ENCODE peak calls at places on chromosomes 3 and 15, in ten cellular contexts. One of them, this sample, is unnamed.

GRCh38 chr3:7204848-7205156 is 343.9 kb downstream of the GRM7 start:
- DNase-seq in cardiac muscle cell: no peak
- DNase-seq in foreskin fibroblast: no peak
- DNase-seq in PC-9: no peak
- DNase-seq in astrocyte: no peak
- DNase-seq in fibroblast of lung: no peak
- DNase-seq in fibroblast of mammary gland: no peak
- DNase-seq in right atrium auricular region: no peak
- DNase-seq in mucosa of descending colon: no peak
- DNase-seq in progenitor cell of endocrine pancreas: no peak
- DNase-seq in this sample: no peak

GRCh38 chr3:45774581-45775505 is 21.5 kb downstream of the SLC6A20 start:
- DNase-seq in cardiac muscle cell: no peak
- DNase-seq in foreskin fibroblast: no peak
- DNase-seq in PC-9: no peak
- DNase-seq in astrocyte: no peak
- DNase-seq in fibroblast of lung: no peak
- DNase-seq in fibroblast of mammary gland: no peak
- DNase-seq in right atrium auricular region: no peak
- DNase-seq in mucosa of descending colon: no peak
- DNase-seq in progenitor cell of endocrine pancreas: no peak
- DNase-seq in this sample: no peak

GRCh38 chr3:13480340-13481318 is 523 bp downstream of the HDAC11 start:
- DNase-seq in cardiac muscle cell: peak
- DNase-seq in foreskin fibroblast: peak
- DNase-seq in PC-9: no peak
- DNase-seq in astrocyte: peak
- DNase-seq in fibroblast of lung: no peak
- DNase-seq in fibroblast of mammary gland: peak
- DNase-seq in right atrium auricular region: no peak
- DNase-seq in mucosa of descending colon: peak
- DNase-seq in progenitor cell of endocrine pancreas: no peak
- DNase-seq in this sample: no peak

GRCh38 chr15:55475842-55476241 is 32.2 kb downstream of the DNAAF4 start:
- DNase-seq in cardiac muscle cell: no peak
- DNase-seq in foreskin fibroblast: no peak
- DNase-seq in PC-9: no peak
- DNase-seq in astrocyte: no peak
- DNase-seq in fibroblast of lung: no peak
- DNase-seq in fibroblast of mammary gland: no peak
- DNase-seq in right atrium auricular region: no peak
- DNase-seq in mucosa of descending colon: no peak
- DNase-seq in progenitor cell of endocrine pancreas: no peak
- DNase-seq in this sample: no peak

GRCh38 chr3:138173769-138174420 is 826 bp downstream of the DBR1 start:
- DNase-seq in cardiac muscle cell: no peak
- DNase-seq in foreskin fibroblast: peak
- DNase-seq in PC-9: no peak
- DNase-seq in astrocyte: no peak
- DNase-seq in fibroblast of lung: peak
- DNase-seq in fibroblast of mammary gland: peak
- DNase-seq in right atrium auricular region: no peak
- DNase-seq in mucosa of descending colon: no peak
- DNase-seq in progenitor cell of endocrine pancreas: no peak
- DNase-seq in this sample: no peak

GRCh38 chr15:82063055-82063454 is 17.2 kb upstream of the MEX3B start:
- DNase-seq in cardiac muscle cell: no peak
- DNase-seq in foreskin fibroblast: no peak
- DNase-seq in PC-9: no peak
- DNase-seq in astrocyte: no peak
- DNase-seq in fibroblast of lung: no peak
- DNase-seq in fibroblast of mammary gland: no peak
- DNase-seq in right atrium auricular region: no peak
- DNase-seq in mucosa of descending colon: no peak
- DNase-seq in progenitor cell of endocrine pancreas: no peak
- DNase-seq in this sample: no peak

GRCh38 chr15:35963316-35963715 is 417.4 kb upstream of the DPH6 start:
- DNase-seq in cardiac muscle cell: peak
- DNase-seq in foreskin fibroblast: no peak
- DNase-seq in PC-9: no peak
- DNase-seq in astrocyte: no peak
- DNase-seq in fibroblast of lung: no peak
- DNase-seq in fibroblast of mammary gland: peak
- DNase-seq in right atrium auricular region: no peak
- DNase-seq in mucosa of descending colon: no peak
- DNase-seq in progenitor cell of endocrine pancreas: no peak
- DNase-seq in this sample: no peak

GRCh38 chr3:117202415-117202814 is 492.8 kb downstream of the TUSC7 start:
- DNase-seq in cardiac muscle cell: no peak
- DNase-seq in foreskin fibroblast: peak
- DNase-seq in PC-9: no peak
- DNase-seq in astrocyte: no peak
- DNase-seq in fibroblast of lung: peak
- DNase-seq in fibroblast of mammary gland: peak
- DNase-seq in right atrium auricular region: no peak
- DNase-seq in mucosa of descending colon: no peak
- DNase-seq in progenitor cell of endocrine pancreas: no peak
- DNase-seq in this sample: no peak

GRCh38 chr3:187013080-187013838 is 82.9 kb downstream of the ST6GAL1 start:
- DNase-seq in cardiac muscle cell: peak
- DNase-seq in foreskin fibroblast: peak
- DNase-seq in PC-9: no peak
- DNase-seq in astrocyte: no peak
- DNase-seq in fibroblast of lung: peak
- DNase-seq in fibroblast of mammary gland: no peak
- DNase-seq in right atrium auricular region: peak
- DNase-seq in mucosa of descending colon: no peak
- DNase-seq in progenitor cell of endocrine pancreas: no peak
- DNase-seq in this sample: no peak

GRCh38 chr3:31980530-31981205 is 394 bp downstream of the OSBPL10 start:
- DNase-seq in cardiac muscle cell: peak
- DNase-seq in foreskin fibroblast: peak
- DNase-seq in PC-9: peak
- DNase-seq in astrocyte: peak
- DNase-seq in fibroblast of lung: peak
- DNase-seq in fibroblast of mammary gland: peak
- DNase-seq in right atrium auricular region: no peak
- DNase-seq in mucosa of descending colon: peak
- DNase-seq in progenitor cell of endocrine pancreas: peak
- DNase-seq in this sample: peak

GRCh38 chr15:75599396-75599795 is 20.3 kb upstream of the PTPN9 start:
- DNase-seq in cardiac muscle cell: no peak
- DNase-seq in foreskin fibroblast: no peak
- DNase-seq in PC-9: no peak
- DNase-seq in astrocyte: no peak
- DNase-seq in fibroblast of lung: no peak
- DNase-seq in fibroblast of mammary gland: no peak
- DNase-seq in right atrium auricular region: no peak
- DNase-seq in mucosa of descending colon: no peak
- DNase-seq in progenitor cell of endocrine pancreas: no peak
- DNase-seq in this sample: no peak

GRCh38 chr3:88480822-88481221 is 331.1 kb downstream of the C3orf38 start:
- DNase-seq in cardiac muscle cell: peak
- DNase-seq in foreskin fibroblast: no peak
- DNase-seq in PC-9: no peak
- DNase-seq in astrocyte: peak
- DNase-seq in fibroblast of lung: no peak
- DNase-seq in fibroblast of mammary gland: no peak
- DNase-seq in right atrium auricular region: no peak
- DNase-seq in mucosa of descending colon: no peak
- DNase-seq in progenitor cell of endocrine pancreas: no peak
- DNase-seq in this sample: no peak

GRCh38 chr3:99396651-99397050 is 241.7 kb upstream of the COL8A1 start:
- DNase-seq in cardiac muscle cell: no peak
- DNase-seq in foreskin fibroblast: peak
- DNase-seq in PC-9: no peak
- DNase-seq in astrocyte: peak
- DNase-seq in fibroblast of lung: no peak
- DNase-seq in fibroblast of mammary gland: peak
- DNase-seq in right atrium auricular region: no peak
- DNase-seq in mucosa of descending colon: no peak
- DNase-seq in progenitor cell of endocrine pancreas: no peak
- DNase-seq in this sample: peak

GRCh38 chr15:61828008-61828407 is 232.2 kb downstream of the VPS13C start:
- DNase-seq in cardiac muscle cell: no peak
- DNase-seq in foreskin fibroblast: no peak
- DNase-seq in PC-9: no peak
- DNase-seq in astrocyte: no peak
- DNase-seq in fibroblast of lung: no peak
- DNase-seq in fibroblast of mammary gland: no peak
- DNase-seq in right atrium auricular region: no peak
- DNase-seq in mucosa of descending colon: no peak
- DNase-seq in progenitor cell of endocrine pancreas: no peak
- DNase-seq in this sample: no peak
- TF ChIP-seq CTCF in cardiac muscle cell: no peak
- TF ChIP-seq CTCF in foreskin fibroblast: no peak
- TF ChIP-seq CTCF in PC-9: peak
- TF ChIP-seq CTCF in astrocyte: no peak
- TF ChIP-seq CTCF in fibroblast of lung: no peak
- TF ChIP-seq CTCF in fibroblast of mammary gland: peak
- TF ChIP-seq CTCF in right atrium auricular region: no peak
- TF ChIP-seq CTCF in mucosa of descending colon: no peak
- TF ChIP-seq CTCF in progenitor cell of endocrine pancreas: peak
- TF ChIP-seq CTCF in this sample: peak

GRCh38 chr3:136861890-136862610 is at the start of gene NCK1:
- DNase-seq in cardiac muscle cell: peak
- DNase-seq in foreskin fibroblast: peak
- DNase-seq in PC-9: peak
- DNase-seq in astrocyte: peak
- DNase-seq in fibroblast of lung: peak
- DNase-seq in fibroblast of mammary gland: peak
- DNase-seq in right atrium auricular region: peak
- DNase-seq in mucosa of descending colon: peak
- DNase-seq in progenitor cell of endocrine pancreas: peak
- DNase-seq in this sample: peak
- TF ChIP-seq CTCF in cardiac muscle cell: peak
- TF ChIP-seq CTCF in foreskin fibroblast: peak
- TF ChIP-seq CTCF in PC-9: no peak
- TF ChIP-seq CTCF in astrocyte: no peak
- TF ChIP-seq CTCF in fibroblast of lung: no peak
- TF ChIP-seq CTCF in fibroblast of mammary gland: no peak
- TF ChIP-seq CTCF in right atrium auricular region: no peak
- TF ChIP-seq CTCF in mucosa of descending colon: no peak
- TF ChIP-seq CTCF in progenitor cell of endocrine pancreas: peak
- TF ChIP-seq CTCF in this sample: no peak

DNA sequence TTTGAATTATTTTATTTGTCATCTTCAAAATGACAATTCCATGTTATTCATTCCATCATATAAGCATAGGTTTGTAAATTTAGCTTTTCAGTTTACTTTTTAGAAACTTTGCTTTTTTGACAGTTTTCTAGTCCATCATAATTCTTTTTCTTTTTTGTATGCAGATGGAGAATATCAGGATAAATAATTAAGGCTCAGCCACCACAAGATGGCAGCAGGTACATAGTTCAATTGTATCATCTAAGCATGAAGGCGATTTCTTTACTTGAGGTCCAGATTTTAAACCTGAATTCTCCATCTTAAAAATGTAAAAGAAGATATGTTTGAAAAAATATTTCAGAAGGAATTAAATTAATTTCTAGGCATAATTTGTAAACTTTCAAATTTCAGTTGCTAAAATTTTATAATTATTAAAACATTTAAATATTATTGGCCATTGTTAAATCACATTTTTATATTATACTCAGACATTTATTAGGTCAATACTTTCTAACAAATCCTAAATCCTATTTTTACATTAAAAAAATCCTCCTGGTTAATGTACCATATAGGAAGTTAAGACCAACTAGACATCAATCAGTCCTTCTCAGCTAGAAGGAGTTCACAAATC is 15.1 kb downstream of the PLSCR5 start:
- DNase-seq in cardiac muscle cell: peak
- DNase-seq in foreskin fibroblast: peak
- DNase-seq in PC-9: peak
- DNase-seq in astrocyte: peak
- DNase-seq in fibroblast of lung: peak
- DNase-seq in fibroblast of mammary gland: peak
- DNase-seq in right atrium auricular region: no peak
- DNase-seq in mucosa of descending colon: no peak
- DNase-seq in progenitor cell of endocrine pancreas: no peak
- DNase-seq in this sample: peak
- TF ChIP-seq CTCF in cardiac muscle cell: peak
- TF ChIP-seq CTCF in foreskin fibroblast: peak
- TF ChIP-seq CTCF in PC-9: peak
- TF ChIP-seq CTCF in astrocyte: peak
- TF ChIP-seq CTCF in fibroblast of lung: peak
- TF ChIP-seq CTCF in fibroblast of mammary gland: peak
- TF ChIP-seq CTCF in right atrium auricular region: peak
- TF ChIP-seq CTCF in mucosa of descending colon: peak
- TF ChIP-seq CTCF in progenitor cell of endocrine pancreas: peak
- TF ChIP-seq CTCF in this sample: peak

GRCh38 chr3:114152519-114153151 is 26.2 kb downstream of the DRD3 start:
- DNase-seq in cardiac muscle cell: peak
- DNase-seq in foreskin fibroblast: peak
- DNase-seq in PC-9: peak
- DNase-seq in astrocyte: peak
- DNase-seq in fibroblast of lung: peak
- DNase-seq in fibroblast of mammary gland: peak
- DNase-seq in right atrium auricular region: peak
- DNase-seq in mucosa of descending colon: peak
- DNase-seq in progenitor cell of endocrine pancreas: peak
- DNase-seq in this sample: peak

GRCh38 chr3:114151091-114151490 is 27.8 kb downstream of the DRD3 start:
- DNase-seq in cardiac muscle cell: no peak
- DNase-seq in foreskin fibroblast: no peak
- DNase-seq in PC-9: no peak
- DNase-seq in astrocyte: no peak
- DNase-seq in fibroblast of lung: no peak
- DNase-seq in fibroblast of mammary gland: no peak
- DNase-seq in right atrium auricular region: no peak
- DNase-seq in mucosa of descending colon: no peak
- DNase-seq in progenitor cell of endocrine pancreas: no peak
- DNase-seq in this sample: no peak

GRCh38 chr3:114144909-114145688 is 33.8 kb downstream of the DRD3 start:
- DNase-seq in cardiac muscle cell: peak
- DNase-seq in foreskin fibroblast: peak
- DNase-seq in PC-9: no peak
- DNase-seq in astrocyte: peak
- DNase-seq in fibroblast of lung: peak
- DNase-seq in fibroblast of mammary gland: peak
- DNase-seq in right atrium auricular region: no peak
- DNase-seq in mucosa of descending colon: no peak
- DNase-seq in progenitor cell of endocrine pancreas: no peak
- DNase-seq in this sample: peak

GRCh38 chr3:114143817-114144216 is 35.0 kb downstream of the DRD3 start:
- DNase-seq in cardiac muscle cell: peak
- DNase-seq in foreskin fibroblast: no peak
- DNase-seq in PC-9: no peak
- DNase-seq in astrocyte: peak
- DNase-seq in fibroblast of lung: no peak
- DNase-seq in fibroblast of mammary gland: no peak
- DNase-seq in right atrium auricular region: no peak
- DNase-seq in mucosa of descending colon: no peak
- DNase-seq in progenitor cell of endocrine pancreas: no peak
- DNase-seq in this sample: no peak

DNA sequence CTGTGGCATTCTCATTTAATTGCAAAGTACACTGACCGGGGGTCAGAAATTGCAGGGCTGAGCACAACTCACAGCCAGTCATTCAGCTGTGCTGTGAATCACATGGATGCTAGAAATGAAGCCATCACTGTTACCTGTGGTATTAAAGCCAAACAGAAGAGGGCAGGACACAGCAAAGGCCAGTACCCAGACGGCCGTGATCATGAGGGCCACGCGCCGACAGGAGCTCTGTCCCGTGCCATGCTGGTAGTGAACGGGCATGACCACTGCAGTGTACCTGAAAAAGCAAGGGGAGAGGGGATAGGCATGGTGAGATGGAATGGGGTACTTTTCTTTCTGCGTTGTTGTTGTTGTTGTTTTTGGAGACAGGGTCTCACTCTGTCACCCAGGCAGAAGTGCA is 31.6 kb downstream of the DRD3 start:
- DNase-seq in cardiac muscle cell: no peak
- DNase-seq in foreskin fibroblast: no peak
- DNase-seq in PC-9: no peak
- DNase-seq in astrocyte: no peak
- DNase-seq in fibroblast of lung: no peak
- DNase-seq in fibroblast of mammary gland: no peak
- DNase-seq in right atrium auricular region: no peak
- DNase-seq in mucosa of descending colon: no peak
- DNase-seq in progenitor cell of endocrine pancreas: no peak
- DNase-seq in this sample: no peak
- TF ChIP-seq CTCF in cardiac muscle cell: no peak
- TF ChIP-seq CTCF in foreskin fibroblast: no peak
- TF ChIP-seq CTCF in PC-9: no peak
- TF ChIP-seq CTCF in astrocyte: no peak
- TF ChIP-seq CTCF in fibroblast of lung: no peak
- TF ChIP-seq CTCF in fibroblast of mammary gland: no peak
- TF ChIP-seq CTCF in right atrium auricular region: no peak
- TF ChIP-seq CTCF in mucosa of descending colon: no peak
- TF ChIP-seq CTCF in progenitor cell of endocrine pancreas: no peak
- TF ChIP-seq CTCF in this sample: no peak

This sample was measured in HFFc6.